ENCODE peak calls at places on chromosomes 5 and 9, in eight cellular contexts. G, Y, N, H, P, B, U and L are unnamed samples.
A peak's percentile ranks its signal among the peaks of the same experiment; 100 is the strongest.

GRCh38 chr9:37229882-37230482 is 109.6 kb downstream of the ZCCHC7 start:
- DNase-seq in G (no peak), Y (no peak), N (no peak), H (no peak), P (peak; percentile 20), B (no peak), U (no peak), L (no peak)

GRCh38 chr5:94693043-94693822 is 74.8 kb downstream of the SLF1 start:
- DNase-seq in G (no peak), Y (no peak), N (no peak), H (no peak), P (peak; percentile 91), B (no peak), U (no peak), L (no peak)

GRCh38 chr5:172453206-172453985 is 929 bp downstream of the SH3PXD2B start:
- DNase-seq in G (no peak), Y (no peak), N (no peak), H (peak; percentile 51), P (peak; percentile 75), B (peak; percentile 88), U (peak; percentile 78), L (no peak)

GRCh38 chr9:128523199-128523925 is 18.8 kb downstream of the GLE1 start:
- DNase-seq in G (no peak), Y (no peak), N (no peak), H (no peak), P (peak; percentile 68), B (no peak), U (no peak), L (no peak)

GRCh38 chr5:124980174-124980941 is 233.9 kb upstream of the ZNF608 start:
- DNase-seq in G (no peak), Y (no peak), N (no peak), H (peak; percentile 79), P (no peak), B (peak; percentile 89), U (no peak), L (no peak)

GRCh38 chr5:79108792-79109191 is 2.8 kb upstream of the BHMT start:
- DNase-seq in G (no peak), Y (no peak), N (no peak), H (no peak), P (no peak), B (no peak), U (no peak), L (no peak)

GRCh38 chr5:139138790-139139189 is 59.4 kb downstream of the SIL1 start:
- DNase-seq in G (no peak), Y (no peak), N (peak; percentile 77), H (no peak), P (peak; percentile 55), B (no peak), U (no peak), L (no peak)

GRCh38 chr5:156137482-156137881 is 189.5 kb upstream of the SGCD start:
- DNase-seq in G (no peak), Y (no peak), N (no peak), H (no peak), P (no peak), B (no peak), U (no peak), L (no peak)

GRCh38 chr5:88396635-88397285 is 128.1 kb upstream of the TMEM161B start:
- DNase-seq in G (no peak), Y (no peak), N (no peak), H (no peak), P (no peak), B (peak; percentile 59), U (no peak), L (no peak)

GRCh38 chr5:157029457-157029856 is 29.5 kb downstream of the HAVCR1 start:
- DNase-seq in G (no peak), Y (no peak), N (no peak), H (no peak), P (no peak), B (no peak), U (no peak), L (no peak)

GRCh38 chr5:94243612-94244011 is 374.8 kb downstream of the KIAA0825 start:
- DNase-seq in G (no peak), Y (no peak), N (no peak), H (peak; percentile 34), P (no peak), B (no peak), U (no peak), L (no peak)

GRCh38 chr9:130659699-130660248 is 4.6 kb upstream of the PRDM12 start:
- DNase-seq in G (no peak), Y (no peak), N (no peak), H (no peak), P (no peak), B (no peak), U (no peak), L (no peak)

GRCh38 chr5:125196479-125197183 is 450.2 kb upstream of the ZNF608 start:
- DNase-seq in G (no peak), Y (no peak), N (no peak), H (no peak), P (no peak), B (peak; percentile 16), U (no peak), L (no peak)

GRCh38 chr5:5572983-5573797 is 150.7 kb downstream of the ICE1 start:
- DNase-seq in G (no peak), Y (no peak), N (no peak), H (no peak), P (no peak), B (no peak), U (no peak), L (no peak)

GRCh38 chr5:79990598-79991507 is at the start of gene MTX3:
- DNase-seq in G (peak; percentile 89), Y (peak; percentile 92), N (peak; percentile 95), H (peak; percentile 45), P (peak; percentile 82), B (no peak), U (peak; percentile 87), L (no peak)

GRCh38 chr5:156359452-156359851 is 32.5 kb downstream of the SGCD start:
- DNase-seq in G (no peak), Y (no peak), N (no peak), H (no peak), P (peak; percentile 21), B (no peak), U (no peak), L (no peak)

GRCh38 chr9:71253021-71253420 is 131.6 kb upstream of the TRPM3 start:
- DNase-seq in G (no peak), Y (no peak), N (no peak), H (no peak), P (no peak), B (no peak), U (no peak), L (no peak)

DNA sequence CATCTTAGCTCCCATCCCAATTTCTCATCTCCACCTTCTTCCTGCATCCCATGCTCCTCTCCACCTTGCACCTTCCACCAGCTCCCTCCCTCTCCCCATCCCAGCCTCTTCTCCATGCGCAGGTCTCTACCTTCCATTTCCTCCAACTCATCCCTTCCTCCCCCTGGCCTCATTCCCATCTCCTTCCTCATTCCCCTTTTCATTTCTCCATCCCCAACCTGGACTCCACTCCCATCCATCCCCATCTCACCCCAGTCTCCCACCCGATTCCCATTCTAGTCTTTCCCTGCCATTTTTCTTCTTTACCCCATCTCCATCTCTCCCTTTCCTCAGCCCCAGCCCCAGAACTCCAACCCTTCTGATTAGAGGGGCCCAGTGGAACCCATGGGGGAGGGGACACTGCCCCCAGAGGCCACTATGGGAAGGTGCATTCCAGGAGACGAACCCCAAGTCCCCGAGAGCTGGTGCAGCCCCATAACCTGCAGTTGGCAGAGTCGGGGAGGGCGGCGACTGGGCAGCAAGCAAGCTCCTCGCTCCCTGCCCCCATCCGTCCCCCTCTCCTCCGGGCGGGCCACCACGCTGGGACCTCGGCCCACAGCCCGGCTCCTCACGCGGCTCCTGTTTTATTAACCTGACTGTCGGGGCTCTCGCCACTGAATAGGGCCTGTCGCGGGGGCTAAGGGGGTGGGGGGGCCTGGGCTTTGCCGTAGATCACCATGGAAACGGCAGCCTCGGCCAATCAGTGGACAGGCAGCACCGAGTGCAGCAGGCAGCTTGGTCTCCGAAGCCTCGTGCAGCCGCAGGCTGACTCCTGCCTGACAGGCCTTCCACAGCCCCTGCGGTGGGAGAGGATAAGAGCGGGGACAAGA is 66.7 kb downstream of the PCDH1 start:
- DNase-seq in G (no peak), Y (no peak), N (peak; percentile 68), H (no peak), P (no peak), B (peak; percentile 48), U (no peak), L (no peak)
- H3K4me3 ChIP-seq in G (no peak overlapping the region), Y (no peak overlapping the region), N (no peak overlapping the region), H (no peak overlapping the region), P (no peak overlapping the region), B (no peak overlapping the region), U (peak overlapping the region; percentile 16), L (no peak overlapping the region)

GRCh38 chr5:158516521-158516920 is 583.2 kb downstream of the EBF1 start:
- DNase-seq in G (no peak), Y (no peak), N (no peak), H (no peak), P (no peak), B (no peak), U (no peak), L (no peak)

GRCh38 chr5:158522761-158523160 is 577.0 kb downstream of the EBF1 start:
- DNase-seq in G (no peak), Y (no peak), N (no peak), H (no peak), P (peak; percentile 16), B (no peak), U (no peak), L (no peak)

GRCh38 chr5:158519433-158520025 is 580.2 kb downstream of the EBF1 start:
- DNase-seq in G (no peak), Y (no peak), N (no peak), H (no peak), P (no peak), B (no peak), U (no peak), L (no peak)

GRCh38 chr5:158525663-158526062 is 574.1 kb downstream of the EBF1 start:
- DNase-seq in G (no peak), Y (no peak), N (no peak), H (no peak), P (no peak), B (no peak), U (no peak), L (no peak)

GRCh38 chr5:158522001-158522400 is 577.7 kb downstream of the EBF1 start:
- DNase-seq in G (no peak), Y (no peak), N (no peak), H (no peak), P (peak; percentile 44), B (no peak), U (no peak), L (no peak)
- H3K4me3 ChIP-seq in G (no peak overlapping the region), Y (no peak overlapping the region), N (no peak overlapping the region), H (no peak overlapping the region), P (no peak overlapping the region), B (no peak overlapping the region), U (no peak overlapping the region), L (no peak overlapping the region)

GRCh38 chr5:108432024-108432423 is 50.1 kb upstream of the FBXL17 start:
- DNase-seq in G (no peak), Y (no peak), N (no peak), H (no peak), P (peak; percentile 5), B (no peak), U (no peak), L (no peak)
- H3K4me3 ChIP-seq in G (no peak overlapping the region), Y (no peak overlapping the region), N (no peak overlapping the region), H (no peak overlapping the region), P (no peak overlapping the region), B (no peak overlapping the region), U (no peak overlapping the region), L (no peak overlapping the region)

GRCh38 chr5:1883120-1883924 is 597 bp upstream of the IRX4 start:
- DNase-seq in G (no peak), Y (no peak), N (peak; percentile 77), H (no peak), P (no peak), B (no peak), U (no peak), L (no peak)
- H3K4me3 ChIP-seq in G (peak overlapping the region; percentile 60), Y (no peak overlapping the region), N (no peak overlapping the region), H (no peak overlapping the region), P (no peak overlapping the region), B (no peak overlapping the region), U (peak overlapping the region; percentile 19), L (no peak overlapping the region)